ENCODE peak calls at places on chromosomes 6 and 20, in seven cellular contexts. N, I, S, O, J, F and L are unnamed samples.

GRCh38 chr6:337782-338464 is 45.6 kb downstream of the DUSP22 start:
- DNase-seq in S (no peak), F (no peak), I (no peak), J (no peak), O (no peak), N (no peak), L (no peak)

GRCh38 chr6:25706314-25707014 is 48.1 kb upstream of the SLC17A4 start:
- DNase-seq in S (no peak), F (no peak), J (no peak), N (no peak), O (no peak), I (no peak), L (no peak)

GRCh38 chr20:38918172-38918571 is 8.0 kb upstream of the FAM83D start:
- DNase-seq in N (no peak), F (no peak), I (no peak), J (no peak), O (no peak), S (no peak), L (no peak)

GRCh38 chr6:134005824-134006223 is 46.6 kb downstream of the SLC2A12 start:
- DNase-seq in I (no peak), J (no peak), S (no peak), O (no peak), F (no peak), N (no peak), L (no peak)

GRCh38 chr6:452301-453067 is 60.9 kb downstream of the IRF4 start:
- DNase-seq in N (no peak), I (no peak), S (no peak), O (no peak), J (no peak), F (no peak), L (no peak)

GRCh38 chr6:161487694-161488093 is 213.8 kb upstream of the AGPAT4 start:
- DNase-seq in N (no peak), I (no peak), F (no peak), J (no peak), O (no peak), S (no peak), L (no peak)

GRCh38 chr20:3786126-3786484 is 435 bp downstream of the CENPB start:
- DNase-seq in N (no peak), I (peak; percentile 44), J (no peak), S (peak; percentile 63), O (no peak), F (peak; percentile 56), L (no peak)

GRCh38 chr6:154732538-154732823 is 735 bp upstream of the SCAF8 start:
- DNase-seq in J (no peak), S (no peak), F (no peak), O (no peak), I (no peak), N (no peak), L (no peak)

GRCh38 chr6:165663736-165664552 is 903 bp upstream of the PDE10A start:
- DNase-seq in I (no peak), F (no peak), S (no peak), N (no peak), J (no peak), O (no peak), L (no peak)

GRCh38 chr6:135951169-135951568 is 99.7 kb downstream of the PDE7B start:
- DNase-seq in I (no peak), N (no peak), J (no peak), S (no peak), O (no peak), F (no peak), L (no peak)

GRCh38 chr6:42193491-42193894 is 1.3 kb downstream of the GUCA1B start:
- DNase-seq in N (no peak), O (no peak), S (no peak), F (no peak), J (no peak), I (no peak), L (peak; percentile 71)

GRCh38 chr6:36368921-36369880 is 18.3 kb downstream of the ETV7 start:
- DNase-seq in S (no peak), N (no peak), O (no peak), F (no peak), J (no peak), I (no peak), L (no peak)

GRCh38 chr6:84791233-84791632 is 26.8 kb upstream of the TBX18 start:
- DNase-seq in J (no peak), S (no peak), I (no peak), N (peak; percentile 3), F (no peak), O (no peak), L (no peak)

GRCh38 chr6:92122746-92123145 is 1296.6 kb downstream of the EPHA7 start:
- DNase-seq in N (no peak), J (no peak), F (no peak), O (no peak), S (no peak), I (peak; percentile 31), L (no peak)

GRCh38 chr6:30703011-30703410 is 12.2 kb upstream of the NRM start:
- DNase-seq in S (no peak), N (no peak), I (no peak), J (no peak), O (no peak), F (no peak), L (no peak)

GRCh38 chr6:111551521-111552231 is 54.0 kb downstream of the TRAF3IP2 start:
- DNase-seq in N (no peak), I (peak; percentile 81), S (no peak), J (peak; percentile 25), F (peak; percentile 59), O (no peak), L (no peak)

GRCh38 chr6:39401376-39401775 is 78.9 kb upstream of the KCNK16 start:
- DNase-seq in S (no peak), J (no peak), F (no peak), I (no peak), O (no peak), N (no peak), L (no peak)

GRCh38 chr6:38508894-38509293 is 130.8 kb downstream of the BTBD9 start:
- DNase-seq in O (no peak), S (no peak), N (no peak), J (no peak), F (no peak), I (no peak), L (no peak)

GRCh38 chr20:49915118-49915379 is 280 bp downstream of the SPATA2 start:
- DNase-seq in F (no peak), S (no peak), O (no peak), I (no peak), N (no peak), J (no peak), L (no peak)

GRCh38 chr20:19392344-19393140 is 180.1 kb downstream of the SLC24A3 start:
- DNase-seq in N (no peak), S (no peak), F (no peak), O (no peak), J (no peak), I (no peak), L (no peak)

GRCh38 chr6:21441386-21441785 is 152.2 kb upstream of the SOX4 start:
- DNase-seq in O (no peak), N (no peak), F (no peak), S (peak; percentile 41), J (no peak), I (no peak), L (no peak)

GRCh38 chr6:7656355-7656754 is 66.4 kb downstream of the SNRNP48 start:
- DNase-seq in J (no peak), O (no peak), I (no peak), F (no peak), N (no peak), S (no peak), L (no peak)

GRCh38 chr6:133202610-133203343 is 38.4 kb upstream of the EYA4 start:
- DNase-seq in S (no peak), I (no peak), O (no peak), F (no peak), N (no peak), J (no peak), L (no peak)